ENCODE peak calls at places on chromosomes 12 and 14, in four cellular contexts. Z is ascending aorta; F is gastrocnemius medialis; R is CD8-positive, alpha-beta memory T cell. H is an unnamed sample.
A peak's percentile ranks its signal among the peaks of the same experiment; 100 is the strongest.

GRCh38 chr12:13573698-13574321 is 377.3 kb downstream of the EMP1 start:
- DNase-seq in Z (no peak), F (no peak), R (no peak), H (no peak)

GRCh38 chr14:71952381-71953363 is 20.4 kb downstream of the RGS6 start:
- DNase-seq in Z (no peak), F (no peak), R (no peak), H (no peak)

GRCh38 chr12:16030729-16031128 is 119.6 kb downstream of the DERA start:
- DNase-seq in Z (no peak), F (no peak), R (no peak), H (no peak)

GRCh38 chr14:76904740-76905569 is 78.7 kb downstream of the LRRC74A start:
- DNase-seq in Z (peak; percentile 85), F (no peak), R (peak; percentile 38), H (peak; percentile 64)

GRCh38 chr14:69153848-69154208 is 909 bp upstream of the DCAF5 start:
- DNase-seq in Z (no peak), F (no peak), R (no peak), H (peak; percentile 11)

GRCh38 chr12:122072031-122072970 is 6.3 kb upstream of the MLXIP start:
- DNase-seq in Z (peak; percentile 88), F (peak; percentile 87), R (no peak), H (no peak)

GRCh38 chr12:10967409-10967808 is 19.3 kb downstream of the TAS2R50 start:
- DNase-seq in Z (no peak), F (no peak), R (no peak), H (no peak)

GRCh38 chr14:61927521-61927920 is 165.3 kb downstream of the SNAPC1 start:
- DNase-seq in Z (no peak), F (no peak), R (no peak), H (no peak)

GRCh38 chr12:58413794-58414193 is 472.4 kb downstream of the ATP23 start:
- DNase-seq in Z (no peak), F (no peak), R (no peak), H (no peak)

GRCh38 chr12:3224530-3224903 is 147.3 kb downstream of the TSPAN9 start:
- DNase-seq in Z (no peak), F (no peak), R (no peak), H (no peak)

DNA sequence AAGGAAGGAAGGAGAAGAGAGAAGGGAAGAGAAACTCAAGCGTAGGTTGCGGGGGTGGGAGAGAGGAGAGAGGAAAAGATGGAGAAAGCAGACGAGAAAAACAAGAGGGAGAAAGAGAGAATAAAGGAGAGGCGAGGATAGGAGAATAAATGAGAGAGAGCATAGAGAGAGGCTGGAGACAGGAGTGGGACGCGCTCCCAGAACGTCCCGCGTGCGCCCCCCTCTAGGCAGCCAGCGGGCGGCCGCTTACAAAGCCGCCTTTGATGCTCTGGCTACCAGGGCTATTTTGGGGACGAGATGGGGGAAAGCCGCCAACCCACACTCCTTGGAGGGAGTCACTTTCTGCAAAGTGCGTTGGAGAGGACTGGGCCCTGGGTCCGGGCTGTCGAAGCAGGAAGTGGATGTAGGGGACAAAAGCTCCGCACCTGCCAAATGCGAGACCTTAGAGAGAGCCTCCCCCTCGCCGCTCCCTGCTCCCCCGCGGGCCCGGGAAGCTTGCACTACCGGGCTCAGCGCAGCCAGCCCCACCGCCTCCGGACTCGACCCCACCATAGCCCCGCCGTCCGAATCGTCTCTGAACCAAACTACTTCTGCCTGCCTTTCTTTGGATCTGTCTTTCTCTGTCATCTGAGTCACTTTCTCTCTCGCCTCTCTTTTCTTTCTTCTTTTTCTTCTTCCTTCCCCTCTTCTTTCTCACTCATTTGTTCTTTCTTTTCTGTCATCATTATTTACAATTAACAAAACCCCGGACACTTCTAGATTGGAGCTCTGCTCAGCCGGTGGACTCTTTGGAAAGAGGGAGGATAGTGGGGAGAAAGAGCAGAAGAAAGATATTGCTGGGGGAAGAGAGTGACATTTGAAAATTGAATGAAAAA is 8.0 kb downstream of the ASCL1 start:
- DNase-seq in Z (no peak), F (no peak), R (no peak), H (no peak)
- H3K4me3 ChIP-seq in Z (no peak overlapping the region), F (no peak overlapping the region), R (no peak overlapping the region), H (peak overlapping the region; percentile 32)

DNA sequence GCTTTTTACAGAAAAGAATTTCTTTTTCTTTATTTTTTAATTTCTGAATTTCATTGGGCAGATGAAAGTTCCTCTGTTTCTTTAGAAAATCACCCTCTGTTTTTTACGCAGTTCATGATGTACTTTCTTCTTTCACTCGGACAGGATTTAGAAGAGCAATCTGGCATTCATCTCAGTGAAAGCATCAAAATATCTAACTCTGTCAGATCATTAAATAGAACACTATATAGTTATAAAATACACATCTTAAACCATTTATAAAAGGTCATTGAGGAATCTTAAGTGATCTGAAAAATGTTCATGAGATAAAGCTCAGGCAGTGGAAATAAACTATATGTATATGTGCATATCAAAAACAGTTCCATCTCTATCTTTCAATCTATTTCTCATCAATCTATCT is 3.9 kb downstream of the IFNG-AS1 start:
- DNase-seq in Z (no peak), F (no peak), R (no peak), H (no peak)
- H3K4me3 ChIP-seq in Z (no peak overlapping the region), F (no peak overlapping the region), R (no peak overlapping the region), H (no peak overlapping the region)

GRCh38 chr12:69350777-69351176 is 2.6 kb downstream of the LYZ start:
- DNase-seq in Z (no peak), F (no peak), R (no peak), H (no peak)
- H3K4me3 ChIP-seq in Z (no peak overlapping the region), F (no peak overlapping the region), R (no peak overlapping the region), H (no peak overlapping the region)

GRCh38 chr12:27624586-27624985 is 71.7 kb upstream of the REP15 start:
- DNase-seq in Z (no peak), F (no peak), R (no peak), H (no peak)

GRCh38 chr12:27631365-27631764 is 64.9 kb upstream of the REP15 start:
- DNase-seq in Z (no peak), F (no peak), R (no peak), H (no peak)

GRCh38 chr12:27626239-27626638 is 70.0 kb upstream of the REP15 start:
- DNase-seq in Z (no peak), F (no peak), R (no peak), H (no peak)

GRCh38 chr12:27623645-27624044 is 72.6 kb upstream of the REP15 start:
- DNase-seq in Z (no peak), F (no peak), R (no peak), H (no peak)

GRCh38 chr12:27627123-27627835 is 69.0 kb upstream of the REP15 start:
- DNase-seq in Z (peak; percentile 85), F (no peak), R (no peak), H (no peak)
- H3K4me3 ChIP-seq in Z (no peak overlapping the region), F (no peak overlapping the region), R (no peak overlapping the region), H (no peak overlapping the region)

DNA sequence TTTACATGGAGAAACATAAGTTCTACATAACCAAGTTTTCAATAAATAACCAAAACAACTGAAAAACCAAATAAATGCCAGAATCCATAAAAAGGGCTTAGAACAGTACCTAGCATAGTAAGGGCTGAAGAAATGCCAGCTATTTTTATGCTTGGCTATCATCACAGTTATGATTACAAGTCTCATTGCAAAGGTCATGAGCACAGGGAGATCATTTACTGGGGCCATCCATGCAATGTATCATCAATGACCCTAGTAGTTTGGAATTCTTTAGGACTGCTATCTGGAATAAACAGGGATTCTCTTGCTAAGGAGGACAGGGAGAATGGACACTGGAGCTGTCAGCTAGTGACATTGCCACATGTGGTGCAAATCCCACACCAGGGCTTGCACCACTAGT is 92.5 kb upstream of the NAP1L1 start:
- DNase-seq in Z (no peak), F (no peak), R (no peak), H (no peak)
- H3K4me3 ChIP-seq in Z (no peak overlapping the region), F (no peak overlapping the region), R (no peak overlapping the region), H (no peak overlapping the region)

GRCh38 chr12:1532796-1533195 is 61.6 kb downstream of the FBXL14 start:
- DNase-seq in Z (no peak), F (no peak), R (no peak), H (no peak)

GRCh38 chr12:1531160-1531653 is 63.2 kb downstream of the FBXL14 start:
- DNase-seq in Z (no peak), F (no peak), R (no peak), H (no peak)

GRCh38 chr12:1532367-1532752 is 62.0 kb downstream of the FBXL14 start:
- DNase-seq in Z (no peak), F (no peak), R (no peak), H (no peak)

GRCh38 chr12:1530592-1531159 is 63.7 kb downstream of the FBXL14 start:
- DNase-seq in Z (no peak), F (no peak), R (no peak), H (no peak)

DNA sequence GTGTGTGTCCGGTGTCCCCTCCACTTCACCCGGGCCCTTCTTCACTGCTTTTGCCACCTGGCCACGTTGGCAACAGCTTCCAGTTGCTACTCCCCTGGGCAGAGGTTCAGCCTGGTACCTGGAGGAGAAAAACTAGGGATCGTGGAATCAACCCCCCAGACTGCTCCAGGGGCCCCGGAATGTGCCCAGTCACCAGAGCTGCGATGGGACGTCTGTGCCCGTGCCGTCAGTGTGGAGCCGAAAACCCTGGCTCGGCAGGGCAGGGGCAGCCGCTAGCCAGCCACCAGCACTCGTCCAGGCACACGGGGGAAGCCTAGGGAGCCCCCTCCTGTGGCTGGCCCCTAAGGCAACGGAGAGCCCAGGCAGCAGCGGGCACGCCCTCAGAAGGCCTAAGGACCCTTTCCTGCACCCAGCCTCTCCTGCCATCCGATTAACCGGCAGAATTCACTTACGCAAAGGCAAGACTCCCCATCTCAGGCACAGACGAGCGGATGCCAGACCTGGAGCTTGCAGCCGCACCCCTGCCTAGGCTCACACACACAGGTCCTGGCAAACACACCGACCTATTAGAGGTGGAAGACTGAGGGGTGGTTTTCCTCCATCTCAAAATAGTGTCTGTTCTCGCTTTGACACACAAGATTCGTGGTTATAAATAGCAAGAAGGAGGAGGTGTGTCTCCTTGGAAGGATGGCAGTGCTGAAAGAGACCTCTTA is 62.6 kb downstream of the FBXL14 start:
- DNase-seq in Z (no peak), F (no peak), R (no peak), H (peak; percentile 9)
- H3K4me3 ChIP-seq in Z (peak overlapping the region; percentile 48), F (no peak overlapping the region), R (peak overlapping the region; percentile 26), H (no peak overlapping the region)

DNA sequence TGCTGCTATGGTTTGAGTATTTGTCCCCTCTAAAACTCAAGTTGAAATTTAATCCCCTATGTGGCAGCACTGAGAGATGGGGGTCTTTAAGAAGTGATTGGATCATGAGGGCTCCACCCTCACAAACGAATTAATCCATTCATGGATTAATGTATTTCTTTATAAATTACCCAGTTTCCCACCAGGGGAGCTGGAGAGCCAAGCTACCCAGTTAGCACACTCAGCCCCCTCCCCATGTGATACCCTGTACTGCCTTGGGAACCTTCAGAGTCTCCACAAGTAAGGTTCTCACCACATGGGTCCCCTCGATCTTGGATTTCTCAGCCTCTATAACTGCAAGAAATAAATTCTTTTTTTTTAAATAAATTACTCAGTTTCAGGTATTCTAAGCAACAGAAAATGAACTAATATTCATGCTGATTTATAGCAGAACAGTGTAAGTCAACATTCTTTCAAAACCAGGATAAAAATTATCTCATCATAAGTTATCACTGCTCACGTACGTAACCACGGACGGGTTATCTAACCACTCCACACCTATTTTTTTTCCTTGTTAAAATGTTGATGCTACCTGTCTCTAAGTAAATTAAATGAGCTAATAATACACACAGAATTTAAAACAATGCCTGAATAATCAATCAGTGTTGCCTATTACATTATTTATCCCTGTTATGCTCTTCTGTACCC is 3.6 kb downstream of the NAP1L1 start:
- DNase-seq in Z (no peak), F (no peak), R (no peak), H (peak; percentile 22)
- H3K4me3 ChIP-seq in Z (no peak overlapping the region), F (no peak overlapping the region), R (no peak overlapping the region), H (peak overlapping the region; percentile 33)